ENCODE peak calls at places on chromosomes 13 and 19, in five cellular contexts. Q is fibroblast of villous mesenchyme, V is bronchial epithelial cell, H is breast epithelium, I is Peyer's patch. U is an unnamed sample.

GRCh38 chr19:55688422-55689218 is 13.6 kb downstream of the EPN1 start:
- DNase-seq in Q (peak; percentile 8), H (no peak), V (no peak), I (no peak), U (no peak)

GRCh38 chr13:105920375-105920774 is 615.1 kb downstream of the EFNB2 start:
- DNase-seq in Q (peak; percentile 71), H (no peak), I (no peak), V (peak; percentile 96), U (peak; percentile 89)

GRCh38 chr19:7382694-7383093 is 34.0 kb downstream of the ARHGEF18 start:
- DNase-seq in V (no peak), H (no peak), I (no peak), Q (no peak), U (no peak)

GRCh38 chr19:29277107-29277506 is 64.2 kb upstream of the UQCRFS1 start:
- DNase-seq in I (peak; percentile 25), H (no peak), Q (no peak), V (no peak), U (no peak)

GRCh38 chr19:43700368-43701015 is 15.4 kb upstream of the IRGC start:
- DNase-seq in I (no peak), H (peak; percentile 25), Q (peak; percentile 76), V (peak; percentile 46), U (peak; percentile 76)

GRCh38 chr13:43006893-43007631 is 15.0 kb upstream of the EPSTI1 start:
- DNase-seq in H (no peak), V (peak; percentile 55), Q (peak; percentile 45), I (no peak), U (peak; percentile 46)

GRCh38 chr19:7373862-7374261 is 25.1 kb downstream of the ARHGEF18 start:
- DNase-seq in V (peak; percentile 25), H (no peak), Q (no peak), I (no peak), U (peak; percentile 38)

GRCh38 chr19:18306903-18307681 is 15.8 kb downstream of the LSM4 start:
- DNase-seq in I (peak; percentile 56), Q (peak; percentile 63), V (no peak), H (no peak), U (no peak)

GRCh38 chr13:76677047-76677446 is 209.2 kb downstream of the KCTD12 start:
- DNase-seq in I (no peak), V (no peak), Q (no peak), H (no peak), U (no peak)

GRCh38 chr13:94608586-94608985 is 6.9 kb downstream of the GPR180 start:
- DNase-seq in H (no peak), Q (no peak), V (no peak), I (no peak), U (no peak)

GRCh38 chr19:35062942-35063341 is 21.4 kb downstream of the HPN start:
- DNase-seq in Q (no peak), V (no peak), I (no peak), H (no peak), U (no peak)

GRCh38 chr13:78431328-78431727 is 172.0 kb downstream of the POU4F1 start:
- DNase-seq in V (no peak), H (no peak), Q (no peak), I (no peak), U (no peak)

GRCh38 chr19:18418725-18419194 is 438 bp upstream of the SSBP4 start:
- DNase-seq in H (no peak), V (no peak), Q (no peak), I (no peak), U (peak; percentile 24)

GRCh38 chr19:48997972-48998371 is 4.3 kb downstream of the RUVBL2 start:
- DNase-seq in V (peak; percentile 40), H (no peak), I (peak; percentile 32), Q (peak; percentile 47), U (peak; percentile 68)

GRCh38 chr13:94028234-94029145 is 451.0 kb downstream of the DCT start:
- DNase-seq in I (no peak), H (no peak), V (no peak), Q (peak; percentile 62), U (no peak)

GRCh38 chr13:51697855-51698254 is 106.1 kb downstream of the DHRS12 start:
- DNase-seq in I (no peak), H (no peak), V (no peak), Q (peak; percentile 35), U (no peak)

GRCh38 chr19:45528149-45528743 is 21.0 kb downstream of the VASP start:
- DNase-seq in V (peak; percentile 86), H (peak; percentile 50), Q (no peak), I (no peak), U (peak; percentile 88)

GRCh38 chr19:31261651-31262331 is 87.4 kb downstream of the TSHZ3 start:
- DNase-seq in I (peak; percentile 12), Q (peak; percentile 98), H (peak; percentile 4), V (no peak), U (no peak)

GRCh38 chr19:9848761-9849160 is 13.6 kb downstream of the PIN1 start:
- DNase-seq in H (no peak), I (no peak), Q (no peak), V (no peak), U (no peak)

GRCh38 chr19:7337380-7338194 is 11.2 kb upstream of the ARHGEF18 start:
- DNase-seq in V (no peak), I (peak; percentile 86), H (no peak), Q (no peak), U (no peak)

GRCh38 chr13:23021921-23022320 is 158.9 kb upstream of the SGCG start:
- DNase-seq in I (no peak), H (no peak), Q (no peak), V (no peak), U (no peak)

GRCh38 chr13:99501952-99502310 is 659 bp downstream of the TM9SF2 start:
- DNase-seq in Q (peak; percentile 38), V (no peak), I (peak; percentile 39), H (no peak), U (peak; percentile 46)

GRCh38 chr19:28169168-28169862 is 1043.6 kb downstream of the UQCRFS1 start:
- DNase-seq in Q (no peak), I (no peak), H (no peak), V (no peak), U (no peak)

GRCh38 chr13:24618219-24618955 is 61.8 kb upstream of the ATP12A start:
- DNase-seq in V (peak; percentile 15), Q (no peak), H (peak; percentile 21), I (peak; percentile 81), U (no peak)

GRCh38 chr19:10006335-10006708 is 4.0 kb downstream of the COL5A3 start:
- DNase-seq in H (peak; percentile 25), Q (peak; percentile 71), V (no peak), I (no peak), U (no peak)

GRCh38 chr19:34429553-34429952 is 1.4 kb downstream of the UBA2 start:
- DNase-seq in V (no peak), H (no peak), I (no peak), Q (no peak), U (no peak)

GRCh38 chr13:33228645-33229445 is 56.7 kb downstream of the STARD13 start:
- DNase-seq in I (no peak), H (no peak), V (peak; percentile 45), Q (peak; percentile 86), U (peak; percentile 58)

GRCh38 chr13:76621726-76622125 is 264.5 kb downstream of the KCTD12 start:
- DNase-seq in H (no peak), V (no peak), I (no peak), Q (no peak), U (no peak)

GRCh38 chr19:8115805-8116396 is 33.5 kb downstream of the FBN3 start:
- DNase-seq in H (no peak), V (no peak), Q (no peak), I (no peak), U (no peak)

GRCh38 chr13:101209206-101209893 is 207.0 kb downstream of the NALCN start:
- DNase-seq in I (no peak), Q (no peak), H (no peak), V (peak; percentile 88), U (peak; percentile 77)

GRCh38 chr13:98318263-98318878 is 141.3 kb upstream of the RNF113B start:
- DNase-seq in I (no peak), V (no peak), Q (no peak), H (no peak), U (no peak)

GRCh38 chr19:15331419-15332310 is 674 bp downstream of the BRD4 start:
- DNase-seq in H (peak; percentile 39), Q (peak; percentile 65), I (peak; percentile 45), V (no peak), U (peak; percentile 66)

GRCh38 chr19:11692127-11692790 is 46.5 kb downstream of the ZNF823 start:
- DNase-seq in H (no peak), Q (no peak), V (no peak), I (no peak), U (no peak)

GRCh38 chr19:11694533-11695439 is 44.0 kb downstream of the ZNF823 start:
- DNase-seq in I (peak; percentile 81), H (peak; percentile 94), V (peak; percentile 85), Q (peak; percentile 93), U (peak; percentile 95)

GRCh38 chr19:11698231-11698630 is 40.5 kb downstream of the ZNF823 start:
- DNase-seq in H (no peak), Q (no peak), I (no peak), V (no peak), U (no peak)

GRCh38 chr19:11697284-11697855 is 41.4 kb downstream of the ZNF823 start:
- DNase-seq in Q (no peak), H (no peak), I (no peak), V (no peak), U (no peak)

GRCh38 chr19:11693505-11694499 is 44.9 kb downstream of the ZNF823 start:
- DNase-seq in I (no peak), Q (peak; percentile 83), H (no peak), V (peak; percentile 62), U (peak; percentile 66)
- TF ChIP-seq CTCF in I (peak; percentile 41), Q (no peak), H (no peak), V (no peak), U (peak; percentile 15)

GRCh38 chr13:30147380-30147779 is 160.0 kb downstream of the KATNAL1 start:
- DNase-seq in V (no peak), H (no peak), Q (no peak), I (no peak), U (no peak)
- TF ChIP-seq CTCF in V (no peak), H (no peak), Q (no peak), I (no peak), U (no peak)

GRCh38 chr13:28138012-28138755 is at the start of gene PAN3:
- DNase-seq in I (peak; percentile 88), Q (peak; percentile 91), H (peak; percentile 90), V (peak; percentile 75), U (peak; percentile 91)
- TF ChIP-seq CTCF in I (no peak), Q (peak; percentile 4), H (no peak), V (no peak), U (no peak)

GRCh38 chr13:28704919-28705318 is 13.9 kb downstream of the SLC46A3 start:
- DNase-seq in I (no peak), V (no peak), Q (no peak), H (no peak), U (no peak)

GRCh38 chr13:28705734-28706133 is 13.0 kb downstream of the SLC46A3 start:
- DNase-seq in Q (peak; percentile 97), H (no peak), I (no peak), V (no peak), U (no peak)

GRCh38 chr13:28707629-28708427 is 10.9 kb downstream of the SLC46A3 start:
- DNase-seq in I (no peak), H (no peak), V (peak; percentile 78), Q (peak; percentile 96), U (peak; percentile 78)

GRCh38 chr13:28699246-28699645 is 19.5 kb downstream of the SLC46A3 start:
- DNase-seq in V (no peak), I (no peak), Q (no peak), H (no peak), U (no peak)

GRCh38 chr13:28704282-28704681 is 14.5 kb downstream of the SLC46A3 start:
- DNase-seq in I (no peak), H (no peak), V (no peak), Q (no peak), U (no peak)
- TF ChIP-seq CTCF in I (no peak), H (no peak), V (no peak), Q (no peak), U (no peak)